ENCODE peak calls at places on chromosomes 1 and 21, in five cellular contexts. One of them, this sample, is unnamed.

GRCh38 chr1:21007876-21008275 is 168.8 kb downstream of the EIF4G3 start:
- DNase-seq in IMR-90: no peak
- DNase-seq in A549: no peak
- DNase-seq in GM12878: no peak
- DNase-seq in K562: no peak
- DNase-seq in this sample: no peak

GRCh38 chr1:201248721-201249559 is 34.4 kb upstream of the PKP1 start:
- DNase-seq in IMR-90: no peak
- DNase-seq in A549: no peak
- DNase-seq in GM12878: no peak
- DNase-seq in K562: no peak
- DNase-seq in this sample: no peak

GRCh38 chr21:23960769-23961168 is 1646.5 kb downstream of the MRPL39 start:
- DNase-seq in IMR-90: no peak
- DNase-seq in A549: no peak
- DNase-seq in GM12878: no peak
- DNase-seq in K562: no peak
- DNase-seq in this sample: no peak

GRCh38 chr1:247935781-247936180 is 11.1 kb downstream of the OR2AJ1 start:
- DNase-seq in IMR-90: no peak
- DNase-seq in A549: no peak
- DNase-seq in GM12878: no peak
- DNase-seq in K562: no peak
- DNase-seq in this sample: no peak

GRCh38 chr1:193634876-193635275 is 448.5 kb upstream of the B3GALT2 start:
- DNase-seq in IMR-90: no peak
- DNase-seq in A549: no peak
- DNase-seq in GM12878: no peak
- DNase-seq in K562: no peak
- DNase-seq in this sample: no peak

GRCh38 chr1:61498342-61498741 is 226.6 kb downstream of the TM2D1 start:
- DNase-seq in IMR-90: no peak
- DNase-seq in A549: no peak
- DNase-seq in GM12878: no peak
- DNase-seq in K562: no peak
- DNase-seq in this sample: no peak

GRCh38 chr1:226563666-226564065 is 15.1 kb downstream of the STUM start:
- DNase-seq in IMR-90: no peak
- DNase-seq in A549: no peak
- DNase-seq in GM12878: no peak
- DNase-seq in K562: no peak
- DNase-seq in this sample: no peak

GRCh38 chr1:198030682-198031081 is 113.5 kb downstream of the LHX9 start:
- DNase-seq in IMR-90: peak; percentile 53
- DNase-seq in A549: no peak
- DNase-seq in GM12878: no peak
- DNase-seq in K562: no peak
- DNase-seq in this sample: no peak

GRCh38 chr1:240312872-240313271 is 221.2 kb downstream of the FMN2 start:
- DNase-seq in IMR-90: peak; percentile 94
- DNase-seq in A549: peak; percentile 55
- DNase-seq in GM12878: no peak
- DNase-seq in K562: no peak
- DNase-seq in this sample: no peak

GRCh38 chr1:203557390-203557789 is 63.4 kb downstream of the OPTC start:
- DNase-seq in IMR-90: peak; percentile 83
- DNase-seq in A549: no peak
- DNase-seq in GM12878: no peak
- DNase-seq in K562: no peak
- DNase-seq in this sample: no peak

GRCh38 chr21:38989745-38990423 is 184.2 kb downstream of the ETS2 start:
- DNase-seq in IMR-90: peak; percentile 94
- DNase-seq in A549: no peak
- DNase-seq in GM12878: no peak
- DNase-seq in K562: no peak
- DNase-seq in this sample: peak; percentile 77

GRCh38 chr1:156368889-156369684 is at the start of gene RHBG:
- DNase-seq in IMR-90: peak; percentile 2
- DNase-seq in A549: no peak
- DNase-seq in GM12878: no peak
- DNase-seq in K562: peak; percentile 79
- DNase-seq in this sample: no peak

GRCh38 chr1:34984435-34985062 is 598 bp downstream of the TMEM35B start:
- DNase-seq in IMR-90: peak; percentile 33
- DNase-seq in A549: no peak
- DNase-seq in GM12878: no peak
- DNase-seq in K562: peak; percentile 65
- DNase-seq in this sample: peak; percentile 57

GRCh38 chr1:220786337-220787068 is at the start of gene MTARC1:
- DNase-seq in IMR-90: no peak
- DNase-seq in A549: peak; percentile 65
- DNase-seq in GM12878: no peak
- DNase-seq in K562: no peak
- DNase-seq in this sample: peak; percentile 95

GRCh38 chr1:9687876-9688582 is 36.5 kb downstream of the PIK3CD start:
- DNase-seq in IMR-90: peak; percentile 21
- DNase-seq in A549: no peak
- DNase-seq in GM12878: no peak
- DNase-seq in K562: peak; percentile 33
- DNase-seq in this sample: peak; percentile 70

GRCh38 chr1:230831706-230832105 is 36.6 kb downstream of the C1orf198 start:
- DNase-seq in IMR-90: no peak
- DNase-seq in A549: no peak
- DNase-seq in GM12878: no peak
- DNase-seq in K562: no peak
- DNase-seq in this sample: no peak

GRCh38 chr1:202241376-202242079 is 47.9 kb downstream of the LGR6 start:
- DNase-seq in IMR-90: no peak
- DNase-seq in A549: no peak
- DNase-seq in GM12878: no peak
- DNase-seq in K562: no peak
- DNase-seq in this sample: peak; percentile 47

GRCh38 chr21:32520885-32521735 is 64.2 kb downstream of the TCP10L start:
- DNase-seq in IMR-90: peak; percentile 97
- DNase-seq in A549: no peak
- DNase-seq in GM12878: no peak
- DNase-seq in K562: no peak
- DNase-seq in this sample: peak; percentile 62

GRCh38 chr1:67889466-67889865 is 56.2 kb upstream of the GNG12 start:
- DNase-seq in IMR-90: no peak
- DNase-seq in A549: no peak
- DNase-seq in GM12878: no peak
- DNase-seq in K562: no peak
- DNase-seq in this sample: no peak

GRCh38 chr1:67890862-67891261 is 57.6 kb upstream of the GNG12 start:
- DNase-seq in IMR-90: no peak
- DNase-seq in A549: no peak
- DNase-seq in GM12878: no peak
- DNase-seq in K562: no peak
- DNase-seq in this sample: no peak

GRCh38 chr1:67889940-67890567 is 56.8 kb upstream of the GNG12 start:
- DNase-seq in IMR-90: peak; percentile 93
- DNase-seq in A549: peak; percentile 13
- DNase-seq in GM12878: no peak
- DNase-seq in K562: peak; percentile 31
- DNase-seq in this sample: no peak

GRCh38 chr1:67888707-67889106 is 55.4 kb upstream of the GNG12 start:
- DNase-seq in IMR-90: peak; percentile 63
- DNase-seq in A549: no peak
- DNase-seq in GM12878: no peak
- DNase-seq in K562: no peak
- DNase-seq in this sample: no peak

DNA sequence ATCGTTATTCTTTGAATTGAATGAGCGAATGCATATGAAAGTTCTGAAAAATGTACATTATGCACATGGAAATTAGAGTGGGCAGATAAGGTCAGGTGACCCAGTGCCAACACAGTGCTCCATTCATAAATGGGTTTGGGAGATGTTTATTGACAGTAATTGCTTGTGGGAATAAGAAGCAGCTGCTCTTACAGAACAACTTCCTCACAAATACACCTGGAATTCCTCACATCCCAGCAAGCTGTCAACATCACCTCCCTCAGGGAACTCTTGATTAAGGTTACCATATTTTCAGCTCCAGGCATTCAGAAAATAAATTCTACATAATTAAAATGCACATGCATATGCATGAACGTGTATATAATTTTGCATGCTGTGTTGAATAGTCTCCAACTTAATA is 54.9 kb upstream of the GNG12 start:
- DNase-seq in IMR-90: no peak
- DNase-seq in A549: no peak
- DNase-seq in GM12878: no peak
- DNase-seq in K562: no peak
- DNase-seq in this sample: peak; percentile 15
- TF ChIP-seq RCOR1 in IMR-90: no peak
- TF ChIP-seq RCOR1 in A549: no peak
- TF ChIP-seq RCOR1 in GM12878: no peak
- TF ChIP-seq RCOR1 in K562: no peak
- TF ChIP-seq RCOR1 in this sample: no peak

GRCh38 chr1:25664357-25664796 is 47.8 kb downstream of the MAN1C1 start:
- DNase-seq in IMR-90: no peak
- DNase-seq in A549: no peak
- DNase-seq in GM12878: no peak
- DNase-seq in K562: no peak
- DNase-seq in this sample: no peak
- TF ChIP-seq RCOR1 in IMR-90: no peak
- TF ChIP-seq RCOR1 in A549: no peak
- TF ChIP-seq RCOR1 in GM12878: no peak
- TF ChIP-seq RCOR1 in K562: no peak
- TF ChIP-seq RCOR1 in this sample: no peak

DNA sequence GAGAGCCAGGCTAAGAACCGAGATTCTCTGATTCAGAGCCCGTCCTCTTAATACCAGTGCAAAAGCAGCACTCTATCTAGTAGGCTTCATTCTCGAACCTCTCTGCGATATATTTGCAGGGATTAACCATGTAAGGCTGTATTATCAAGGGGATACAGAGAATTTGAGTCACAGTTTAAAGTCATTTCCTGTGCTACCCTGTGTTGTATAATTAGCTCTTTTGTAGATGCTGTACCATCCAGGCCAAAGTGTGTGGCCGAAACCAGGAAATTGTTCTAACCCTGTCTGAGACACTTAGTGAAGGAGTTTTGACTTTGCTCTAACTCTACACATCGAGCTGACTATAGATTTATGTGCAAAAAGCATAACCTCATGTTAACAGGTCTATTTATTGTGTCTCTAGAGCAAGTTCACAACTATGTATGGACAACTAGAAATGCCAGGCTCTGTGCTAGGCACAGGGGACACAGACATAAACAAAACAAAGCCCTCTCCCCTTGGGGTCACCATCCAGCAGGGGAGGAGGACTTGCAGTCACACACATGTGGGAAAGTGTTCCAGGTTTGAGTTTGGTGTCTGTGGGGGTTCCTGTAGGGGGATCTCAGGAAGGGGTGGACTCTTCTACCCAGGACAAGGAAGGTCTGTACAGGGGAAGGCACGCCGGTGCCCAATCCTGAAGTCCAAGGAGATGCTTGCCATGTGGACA is 182.2 kb downstream of the DHRS3 start:
- DNase-seq in IMR-90: peak; percentile 43
- DNase-seq in A549: no peak
- DNase-seq in GM12878: peak; percentile 85
- DNase-seq in K562: no peak
- DNase-seq in this sample: no peak
- TF ChIP-seq RCOR1 in IMR-90: no peak
- TF ChIP-seq RCOR1 in A549: no peak
- TF ChIP-seq RCOR1 in GM12878: no peak
- TF ChIP-seq RCOR1 in K562: no peak
- TF ChIP-seq RCOR1 in this sample: no peak

GRCh38 chr1:159889821-159890252 is 10.1 kb downstream of the CFAP45 start:
- DNase-seq in IMR-90: peak; percentile 96
- DNase-seq in A549: no peak
- DNase-seq in GM12878: peak; percentile 67
- DNase-seq in K562: peak; percentile 42
- DNase-seq in this sample: peak; percentile 39
- TF ChIP-seq RCOR1 in IMR-90: no peak
- TF ChIP-seq RCOR1 in A549: no peak
- TF ChIP-seq RCOR1 in GM12878: no peak
- TF ChIP-seq RCOR1 in K562: peak; percentile 19
- TF ChIP-seq RCOR1 in this sample: no peak

GRCh38 chr1:155086856-155087535 is 8.4 kb downstream of the EFNA3 start:
- DNase-seq in IMR-90: no peak
- DNase-seq in A549: no peak
- DNase-seq in GM12878: no peak
- DNase-seq in K562: no peak
- DNase-seq in this sample: no peak

GRCh38 chr1:155084722-155085503 is 6.3 kb downstream of the EFNA3 start:
- DNase-seq in IMR-90: peak; percentile 91
- DNase-seq in A549: peak; percentile 95
- DNase-seq in GM12878: peak; percentile 72
- DNase-seq in K562: peak; percentile 89
- DNase-seq in this sample: peak; percentile 94

GRCh38 chr1:155085504-155086181 is 7.0 kb downstream of the EFNA3 start:
- DNase-seq in IMR-90: peak; percentile 21
- DNase-seq in A549: no peak
- DNase-seq in GM12878: no peak
- DNase-seq in K562: peak; percentile 67
- DNase-seq in this sample: peak; percentile 44

GRCh38 chr1:155083865-155084721 is 5.5 kb downstream of the EFNA3 start:
- DNase-seq in IMR-90: no peak
- DNase-seq in A549: no peak
- DNase-seq in GM12878: no peak
- DNase-seq in K562: no peak
- DNase-seq in this sample: peak; percentile 41

DNA sequence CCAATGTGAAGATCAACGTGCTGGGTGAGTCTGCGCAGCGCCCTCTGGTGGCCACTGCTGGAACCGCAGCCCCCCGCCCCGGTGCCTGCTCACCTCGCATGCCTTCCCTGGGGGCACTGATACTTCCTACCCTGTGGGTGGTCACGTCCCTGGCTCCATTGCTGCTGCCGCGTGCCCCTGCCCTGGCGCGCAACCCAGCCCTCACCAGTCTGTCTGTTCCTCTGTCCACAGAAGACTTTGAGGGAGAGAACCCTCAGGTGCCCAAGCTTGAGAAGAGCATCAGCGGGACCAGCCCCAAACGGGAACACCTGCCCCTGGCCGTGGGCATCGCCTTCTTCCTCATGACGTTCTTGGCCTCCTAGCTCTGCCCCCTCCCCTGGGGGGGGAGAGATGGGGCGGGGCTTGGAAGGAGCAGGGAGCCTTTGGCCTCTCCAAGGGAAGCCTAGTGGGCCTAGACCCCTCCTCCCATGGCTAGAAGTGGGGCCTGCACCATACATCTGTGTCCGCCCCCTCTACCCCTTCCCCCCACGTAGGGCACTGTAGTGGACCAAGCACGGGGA is 7.6 kb downstream of the EFNA3 start:
- DNase-seq in IMR-90: no peak
- DNase-seq in A549: peak; percentile 82
- DNase-seq in GM12878: no peak
- DNase-seq in K562: peak; percentile 80
- DNase-seq in this sample: peak; percentile 88
- TF ChIP-seq RCOR1 in IMR-90: no peak
- TF ChIP-seq RCOR1 in A549: no peak
- TF ChIP-seq RCOR1 in GM12878: no peak
- TF ChIP-seq RCOR1 in K562: no peak
- TF ChIP-seq RCOR1 in this sample: no peak

GRCh38 chr1:216183007-216183406 is 240.2 kb downstream of the USH2A start:
- DNase-seq in IMR-90: peak; percentile 65
- DNase-seq in A549: no peak
- DNase-seq in GM12878: no peak
- DNase-seq in K562: no peak
- DNase-seq in this sample: no peak
- TF ChIP-seq RCOR1 in IMR-90: no peak
- TF ChIP-seq RCOR1 in A549: no peak
- TF ChIP-seq RCOR1 in GM12878: no peak
- TF ChIP-seq RCOR1 in K562: no peak
- TF ChIP-seq RCOR1 in this sample: no peak